ENCODE peak calls at places on chromosomes 6 and 20, in five cellular contexts. F is lower lobe of right lung, D is SJSA1, Z is neural progenitor cell, B is endothelial cell of umbilical vein. M is an unnamed sample. For H3K4me1, the result is how much of the 10 kb centered on the place peaks cover.

GRCh38 chr6:4403828-4404227 is 268.5 kb upstream of the ECI2 start:
- DNase-seq in F (no peak), D (no peak), Z (no peak), B (no peak), M (no peak)

GRCh38 chr6:20302702-20303251 is 90.5 kb upstream of the MBOAT1 start:
- DNase-seq in F (no peak), D (no peak), Z (no peak), B (no peak), M (no peak)

GRCh38 chr6:125989631-125990030 is 3.3 kb downstream of the TRMT11 start:
- DNase-seq in F (no peak), D (no peak), Z (no peak), B (peak), M (peak)

GRCh38 chr20:55649254-55649653 is 356.1 kb downstream of the CBLN4 start:
- DNase-seq in F (no peak), D (no peak), Z (peak), B (no peak), M (no peak)

GRCh38 chr6:158149641-158150040 is 18.4 kb downstream of the SERAC1 start:
- DNase-seq in F (no peak), D (no peak), Z (no peak), B (peak), M (no peak)

GRCh38 chr6:7997311-7997710 is 66.9 kb downstream of the BLOC1S5 start:
- DNase-seq in F (no peak), D (no peak), Z (no peak), B (no peak), M (no peak)

GRCh38 chr6:123570813-123571684 is 65.7 kb downstream of the TRDN start:
- DNase-seq in F (no peak), D (no peak), Z (no peak), B (no peak), M (no peak)

GRCh38 chr20:11822116-11822794 is 95.4 kb upstream of the BTBD3 start:
- DNase-seq in F (no peak), D (no peak), Z (no peak), B (peak), M (no peak)

GRCh38 chr20:46990017-46990810 is 95.6 kb downstream of the EYA2 start:
- DNase-seq in F (no peak), D (no peak), Z (peak), B (no peak), M (no peak)

GRCh38 chr6:28927856-28928255 is 4.1 kb upstream of the TRIM27 start:
- DNase-seq in F (no peak), D (no peak), Z (no peak), B (no peak), M (no peak)

GRCh38 chr6:84731901-84732300 is 32.5 kb downstream of the TBX18 start:
- DNase-seq in F (no peak), D (no peak), Z (no peak), B (peak), M (no peak)

GRCh38 chr6:89794324-89794723 is 25.3 kb downstream of the MDN1 start:
- DNase-seq in F (no peak), D (no peak), Z (no peak), B (no peak), M (no peak)

GRCh38 chr6:140661691-140662090 is 1287.2 kb upstream of the CITED2 start:
- DNase-seq in F (no peak), D (no peak), Z (no peak), B (no peak), M (no peak)

GRCh38 chr6:42103218-42103617 is 39.2 kb downstream of the C6orf132 start:
- DNase-seq in F (no peak), D (no peak), Z (no peak), B (no peak), M (no peak)

GRCh38 chr6:109964949-109965348 is 13.2 kb upstream of the GPR6 start:
- DNase-seq in F (no peak), D (no peak), Z (no peak), B (no peak), M (no peak)

GRCh38 chr6:30990422-30991086 is 7.0 kb downstream of the MUC21 start:
- DNase-seq in F (no peak), D (no peak), Z (no peak), B (no peak), M (peak)

GRCh38 chr6:143223895-143224294 is 163.2 kb downstream of the AIG1 start:
- DNase-seq in F (no peak), D (no peak), Z (peak), B (no peak), M (no peak)

GRCh38 chr20:62938105-62938888 is at the start of gene GID8:
- DNase-seq in F (peak), D (no peak), Z (peak), B (peak), M (peak)

DNA sequence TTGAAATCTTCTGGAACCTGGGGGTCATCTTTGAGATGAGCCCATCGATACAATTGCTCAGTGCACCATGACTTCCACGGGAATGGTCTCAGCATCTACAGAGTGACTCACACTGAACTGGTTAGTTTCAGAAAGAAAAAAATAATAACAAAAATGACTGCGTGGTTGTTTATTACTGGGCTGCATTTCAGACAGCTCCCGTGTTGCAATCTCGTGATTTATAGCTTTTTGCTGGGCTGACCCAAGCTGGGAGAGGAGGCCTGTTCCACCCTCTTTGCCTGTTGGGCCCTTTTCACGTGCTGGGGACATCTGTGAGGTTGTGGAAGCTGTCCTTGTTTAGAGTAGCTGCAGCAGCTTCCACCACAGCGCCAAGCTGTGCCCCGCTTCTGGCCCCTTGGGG is 225.5 kb downstream of the BMP7 start:
- DNase-seq in F (no peak), D (no peak), Z (no peak), B (no peak), M (no peak)
- H3K27ac ChIP-seq in F (no peak), D (no peak), Z (no peak), B (no peak), M (no peak)

DNA sequence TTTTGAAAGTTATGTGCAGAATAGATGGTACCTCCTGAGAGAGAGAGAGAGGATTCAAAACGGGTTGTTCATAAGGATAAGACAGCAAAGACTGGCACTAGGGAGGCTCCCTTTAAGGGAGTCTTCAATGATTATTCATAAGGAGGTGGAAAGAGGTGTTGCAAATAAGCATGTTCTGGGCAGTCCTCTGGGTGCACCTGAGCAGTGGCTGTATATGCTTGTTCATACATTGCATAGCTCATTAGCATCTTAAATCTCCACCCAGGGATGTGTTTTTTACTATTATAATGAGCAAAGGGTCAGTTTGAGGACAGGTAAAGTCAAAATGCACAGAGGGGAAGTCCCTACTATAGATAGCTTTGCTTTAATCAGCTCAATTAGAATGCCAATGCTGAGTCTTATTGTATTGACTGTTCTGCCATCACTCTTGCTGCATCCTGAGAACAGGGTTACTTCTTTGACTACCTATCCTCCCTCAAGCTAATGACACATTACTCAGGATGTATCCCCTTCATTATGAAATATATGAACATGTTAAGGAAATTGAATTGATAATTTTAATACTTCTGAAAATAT is 10.0 kb upstream of the SIRPG start:
- DNase-seq in F (no peak), D (no peak), Z (no peak), B (no peak), M (no peak)
- H3K4me1 ChIP-seq in F (under half), D (under half), Z (under half), B (under half), M (under half)

GRCh38 chr20:59895908-59896307 is 37.5 kb downstream of the SYCP2 start:
- DNase-seq in F (no peak), D (no peak), Z (no peak), B (no peak), M (no peak)

GRCh38 chr20:59888050-59888449 is 45.4 kb downstream of the SYCP2 start:
- DNase-seq in F (no peak), D (no peak), Z (no peak), B (no peak), M (no peak)

DNA sequence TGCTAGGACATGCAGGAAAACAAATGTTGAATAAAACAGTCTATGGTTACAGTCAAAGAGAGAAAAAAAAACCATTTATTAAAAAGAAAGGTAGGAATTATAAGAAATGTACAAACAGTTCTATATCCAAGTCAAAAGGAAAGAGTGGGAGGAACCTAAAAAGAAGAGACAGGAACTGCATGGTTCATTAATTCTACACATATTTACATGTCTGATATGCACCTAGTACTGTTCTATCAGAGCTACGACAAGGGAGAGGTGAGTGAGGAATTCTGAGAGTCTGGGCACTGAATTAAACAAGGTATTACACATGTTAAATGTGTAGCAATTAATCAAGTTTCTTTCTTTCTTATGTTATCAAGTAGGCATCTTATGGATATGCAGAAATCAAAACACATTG is 41.9 kb downstream of the SYCP2 start:
- DNase-seq in F (no peak), D (no peak), Z (no peak), B (no peak), M (no peak)
- H3K27ac ChIP-seq in F (no peak), D (no peak), Z (no peak), B (no peak), M (no peak)

DNA sequence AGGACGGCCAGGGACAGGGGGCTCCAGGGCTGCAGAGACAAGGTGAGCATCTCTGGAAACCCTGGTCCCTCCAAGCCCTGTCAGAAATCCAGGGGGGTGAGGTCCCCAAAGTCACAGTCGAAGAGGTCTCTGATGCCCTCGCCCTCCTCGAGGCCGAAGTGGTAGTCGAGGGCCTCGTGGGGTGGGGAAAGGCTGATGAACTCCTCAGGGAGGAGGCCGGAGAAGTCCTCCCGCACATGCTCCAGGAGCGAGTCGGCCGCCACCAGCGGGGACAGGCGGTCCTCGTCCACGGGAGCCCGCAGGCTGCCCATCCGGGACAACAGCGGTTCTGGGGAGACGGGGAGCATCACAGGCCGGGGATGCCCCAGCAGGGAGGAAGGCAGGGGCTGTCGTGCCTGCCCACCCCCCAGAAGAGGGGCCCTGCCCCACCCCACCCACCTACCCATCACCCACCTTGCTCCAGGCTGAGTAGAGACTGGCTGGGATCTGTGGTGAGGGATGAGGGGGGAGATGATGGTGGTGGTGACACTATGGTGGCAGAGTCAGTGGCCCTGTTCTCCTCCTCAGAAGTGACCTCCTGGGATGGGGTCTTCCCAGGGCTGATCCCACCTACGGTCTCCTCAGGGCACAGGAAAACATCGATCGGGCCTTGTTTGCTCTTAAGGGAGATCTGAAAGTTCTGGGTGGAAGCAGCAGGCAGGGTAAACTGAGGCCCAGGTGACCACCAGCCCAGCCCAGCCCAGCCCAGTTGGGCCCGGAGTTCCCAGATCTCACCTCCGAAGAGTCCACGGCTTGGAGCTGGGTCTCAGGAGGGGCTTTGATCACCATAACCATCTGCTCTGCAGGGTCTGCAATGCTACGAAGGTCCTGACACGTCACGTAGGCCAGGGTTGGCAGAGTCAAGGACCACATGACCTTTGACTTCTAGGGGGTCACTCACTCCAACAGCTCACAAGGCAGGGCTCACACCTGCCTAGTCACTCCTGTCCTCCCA is 2.7 kb upstream of the NECAB3 start:
- DNase-seq in F (no peak), D (no peak), Z (no peak), B (no peak), M (no peak)
- H3K4me1 ChIP-seq in F (under half), D (under half), Z (under half), B (under half), M (under half)

GRCh38 chr20:1298888-1299511 is 29.9 kb downstream of the SDCBP2 start:
- DNase-seq in F (no peak), D (no peak), Z (no peak), B (no peak), M (no peak)

GRCh38 chr20:1302578-1303541 is 26.1 kb downstream of the SDCBP2 start:
- DNase-seq in F (no peak), D (no peak), Z (no peak), B (no peak), M (no peak)

GRCh38 chr20:1300083-1300840 is 28.7 kb downstream of the SDCBP2 start:
- DNase-seq in F (no peak), D (no peak), Z (no peak), B (no peak), M (no peak)

GRCh38 chr20:1299522-1299921 is 29.4 kb downstream of the SDCBP2 start:
- DNase-seq in F (no peak), D (no peak), Z (peak), B (no peak), M (peak)

DNA sequence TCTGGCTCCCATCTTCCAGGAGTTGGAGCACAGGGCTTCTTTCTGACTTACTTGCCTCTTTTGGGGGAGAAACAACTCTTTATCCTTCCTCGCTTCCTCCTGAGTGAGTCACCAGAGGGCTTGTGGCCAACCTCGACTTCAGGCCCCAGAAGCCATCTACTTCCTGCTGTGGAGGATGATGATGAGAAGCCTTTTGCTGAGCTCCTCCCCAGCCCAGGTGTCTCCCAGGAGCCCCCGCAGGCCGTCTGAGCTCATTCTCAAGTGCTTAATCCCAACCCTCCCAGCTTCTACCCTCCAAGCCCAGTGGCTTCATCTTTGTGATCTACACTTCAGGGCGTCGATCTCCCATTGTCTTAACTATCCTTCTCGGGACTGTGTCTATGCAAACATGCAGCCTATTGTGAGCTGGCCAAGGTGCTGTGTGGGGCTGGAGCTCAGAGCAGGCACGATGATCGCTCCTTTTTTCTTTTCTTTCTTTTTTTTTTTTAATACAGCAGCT is 27.9 kb downstream of the SDCBP2 start:
- DNase-seq in F (no peak), D (no peak), Z (peak), B (peak), M (peak)
- H3K27ac ChIP-seq in F (no peak), D (no peak), Z (no peak), B (no peak), M (no peak)

GRCh38 chr6:25006075-25006474 is 70.3 kb upstream of the RIPOR2 start:
- DNase-seq in F (no peak), D (no peak), Z (no peak), B (no peak), M (no peak)
- H3K4me1 ChIP-seq in F (under half), D (under half), Z (under half), B (under half), M (under half)

DNA sequence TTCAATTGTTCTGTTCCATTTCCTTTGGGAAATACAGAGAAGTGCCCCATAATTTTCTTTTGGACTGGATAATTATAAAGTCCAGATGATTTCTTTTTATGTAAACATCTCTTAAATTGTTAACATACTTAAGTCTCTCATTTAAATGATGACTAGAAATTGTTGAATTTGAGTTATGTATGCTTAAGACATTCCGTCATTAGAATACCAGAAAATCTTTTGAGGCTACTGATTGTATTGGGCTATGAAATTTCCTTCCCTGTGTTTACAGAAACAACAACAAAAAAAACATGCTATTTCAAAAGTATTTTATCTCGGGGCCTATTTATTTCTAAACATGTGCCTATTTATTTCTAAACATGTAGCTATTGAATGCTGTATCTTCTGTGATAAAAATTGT is 125.4 kb downstream of the SH3BGRL2 start:
- DNase-seq in F (no peak), D (no peak), Z (no peak), B (peak), M (no peak)
- H3K27ac ChIP-seq in F (no peak), D (no peak), Z (no peak), B (peak), M (no peak)

GRCh38 chr20:20740595-20740994 is 28.2 kb upstream of the RALGAPA2 start:
- DNase-seq in F (no peak), D (peak), Z (no peak), B (no peak), M (no peak)

GRCh38 chr20:20743511-20744169 is 31.2 kb upstream of the RALGAPA2 start:
- DNase-seq in F (peak), D (peak), Z (peak), B (peak), M (peak)

GRCh38 chr20:20737158-20737557 is 24.7 kb upstream of the RALGAPA2 start:
- DNase-seq in F (no peak), D (peak), Z (no peak), B (no peak), M (no peak)

GRCh38 chr20:20744170-20744725 is 31.8 kb upstream of the RALGAPA2 start:
- DNase-seq in F (no peak), D (peak), Z (no peak), B (no peak), M (no peak)

DNA sequence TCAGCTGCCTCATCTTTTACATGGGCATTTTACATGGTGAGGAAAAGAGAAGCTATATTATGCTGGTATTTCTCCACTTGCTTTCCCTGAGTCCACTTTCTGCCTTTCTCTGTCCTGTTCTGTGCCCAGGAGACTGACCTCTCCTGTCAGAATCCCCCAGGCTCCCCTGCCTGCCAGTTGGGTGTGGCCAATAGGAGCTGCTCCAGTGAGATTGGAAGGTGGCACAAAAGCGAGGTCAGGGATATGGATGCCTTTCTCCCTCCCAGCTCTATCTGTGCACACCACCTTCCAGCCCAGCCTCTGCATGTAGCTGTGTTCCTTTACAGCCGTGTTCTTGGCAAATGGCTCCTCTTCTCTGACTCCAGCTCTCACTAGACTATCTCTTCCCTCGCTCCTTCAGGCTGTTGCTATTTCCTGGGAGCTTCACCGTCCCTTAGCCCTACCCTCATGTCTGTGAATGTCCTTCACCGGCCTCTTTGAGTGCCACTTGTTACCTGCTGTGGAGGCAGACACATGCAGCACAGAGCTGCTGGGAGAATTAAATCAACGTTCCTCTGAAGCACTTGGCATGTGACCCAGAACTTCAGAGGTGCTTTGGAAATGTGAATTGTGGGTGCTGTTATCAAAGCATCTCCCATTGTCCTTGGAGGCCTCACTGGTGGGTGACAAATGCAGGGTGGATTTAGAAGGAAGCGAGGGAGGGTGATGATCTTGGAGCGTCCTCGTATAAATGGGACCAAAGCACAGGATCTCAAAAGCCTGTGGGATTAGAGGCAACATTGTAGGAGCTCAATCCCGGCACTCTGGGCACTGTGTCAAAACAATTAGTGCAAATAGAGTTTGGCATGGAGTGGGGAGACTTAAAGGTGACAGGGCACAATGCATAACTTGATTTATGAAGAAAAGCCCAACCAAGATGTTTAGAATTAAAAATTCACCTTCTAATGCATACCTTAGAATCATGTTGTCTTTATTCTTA is 28.9 kb upstream of the RALGAPA2 start:
- DNase-seq in F (no peak), D (peak), Z (no peak), B (no peak), M (no peak)
- H3K4me1 ChIP-seq in F (half or more), D (under half), Z (under half), B (under half), M (under half)

M was measured in GM23338.